ENCODE peak calls at places on chromosome 16, in six cellular contexts. C is fibroblast of lung, L is DND-41, A is PC-9, O is mammary epithelial cell, R is neural progenitor cell. G is an unnamed sample.

GRCh38 chr16:71933913-71934696 is 38.8 kb downstream of the IST1 start:
- DNase-seq in C (peak; percentile 61), L (no peak), A (no peak), O (peak; percentile 25), R (peak; percentile 61), G (no peak)

GRCh38 chr16:77211880-77212735 is 12.9 kb downstream of the SYCE1L start:
- DNase-seq in C (peak; percentile 34), L (no peak), A (no peak), O (peak; percentile 31), R (peak; percentile 83), G (peak; percentile 42)

GRCh38 chr16:48810803-48811453 is 200.9 kb upstream of the N4BP1 start:
- DNase-seq in C (no peak), L (no peak), A (no peak), O (no peak), R (peak; percentile 61), G (no peak)

GRCh38 chr16:4217246-4218131 is 24.4 kb downstream of the SRL start:
- DNase-seq in C (no peak), L (no peak), A (peak; percentile 20), O (no peak), R (peak; percentile 32), G (no peak)

GRCh38 chr16:12547608-12547922 is 256.1 kb downstream of the CPPED1 start:
- DNase-seq in C (no peak), L (no peak), A (no peak), O (no peak), R (no peak), G (no peak)

GRCh38 chr16:57384248-57385070 is 12.2 kb downstream of the CX3CL1 start:
- DNase-seq in C (no peak), L (no peak), A (no peak), O (no peak), R (no peak), G (no peak)

GRCh38 chr16:27245276-27246231 is 23.0 kb downstream of the NSMCE1 start:
- DNase-seq in C (peak; percentile 97), L (no peak), A (no peak), O (no peak), R (no peak), G (no peak)

GRCh38 chr16:11876306-11876705 is 25.0 kb upstream of the RSL1D1 start:
- DNase-seq in C (no peak), L (no peak), A (no peak), O (no peak), R (no peak), G (no peak)

GRCh38 chr16:74297296-74297665 is 667 bp downstream of the PSMD7 start:
- DNase-seq in C (peak; percentile 16), L (peak; percentile 42), A (no peak), O (peak; percentile 25), R (peak; percentile 25), G (peak; percentile 36)

GRCh38 chr16:1895949-1896675 is 22.1 kb downstream of the HS3ST6 start:
- DNase-seq in C (no peak), L (no peak), A (no peak), O (no peak), R (no peak), G (no peak)

GRCh38 chr16:49348408-49349176 is 25.0 kb upstream of the C16orf78 start:
- DNase-seq in C (no peak), L (no peak), A (no peak), O (no peak), R (no peak), G (no peak)

GRCh38 chr16:12348733-12349704 is 372.5 kb downstream of the SNX29 start:
- DNase-seq in C (no peak), L (no peak), A (no peak), O (no peak), R (no peak), G (no peak)

GRCh38 chr16:67865318-67865717 is 7.5 kb upstream of the EDC4 start:
- DNase-seq in C (no peak), L (peak; percentile 38), A (peak; percentile 48), O (peak; percentile 34), R (peak; percentile 61), G (peak; percentile 15)

GRCh38 chr16:85947511-85948509 is 48.8 kb downstream of the IRF8 start:
- DNase-seq in C (no peak), L (no peak), A (no peak), O (no peak), R (no peak), G (peak; percentile 64)

GRCh38 chr16:57732011-57732410 is 3.6 kb upstream of the KATNB1 start:
- DNase-seq in C (no peak), L (no peak), A (no peak), O (no peak), R (no peak), G (no peak)

GRCh38 chr16:87254734-87255133 is 62.5 kb downstream of the C16orf95 start:
- DNase-seq in C (no peak), L (no peak), A (no peak), O (no peak), R (no peak), G (no peak)

GRCh38 chr16:15781650-15782049 is 75.2 kb downstream of the MYH11 start:
- DNase-seq in C (no peak), L (no peak), A (no peak), O (no peak), R (no peak), G (no peak)

GRCh38 chr16:50812046-50812445 is 70.2 kb downstream of the CYLD start:
- DNase-seq in C (no peak), L (no peak), A (no peak), O (no peak), R (no peak), G (no peak)

GRCh38 chr16:14303182-14303618 is 232.1 kb downstream of the MRTFB start:
- DNase-seq in C (peak; percentile 36), L (no peak), A (peak; percentile 44), O (peak; percentile 26), R (peak; percentile 48), G (no peak)

GRCh38 chr16:84833142-84833495 is 13.3 kb downstream of the CRISPLD2 start:
- DNase-seq in C (no peak), L (no peak), A (no peak), O (no peak), R (no peak), G (no peak)

GRCh38 chr16:11460820-11461594 is 115.7 kb downstream of the RMI2 start:
- DNase-seq in C (no peak), L (no peak), A (no peak), O (no peak), R (no peak), G (no peak)

GRCh38 chr16:117381-118365 is 20.8 kb downstream of the NPRL3 start:
- DNase-seq in C (peak; percentile 21), L (peak; percentile 64), A (peak; percentile 58), O (no peak), R (peak; percentile 80), G (peak; percentile 36)

GRCh38 chr16:85658504-85659326 is 30.0 kb downstream of the GINS2 start:
- DNase-seq in C (no peak), L (no peak), A (no peak), O (no peak), R (no peak), G (no peak)

GRCh38 chr16:2756288-2757015 is 4.0 kb downstream of the SRRM2 start:
- DNase-seq in C (no peak), L (no peak), A (no peak), O (no peak), R (no peak), G (no peak)

GRCh38 chr16:21203155-21203797 is 8.1 kb downstream of the ZP2 start:
- DNase-seq in C (no peak), L (no peak), A (no peak), O (no peak), R (no peak), G (no peak)

GRCh38 chr16:10971560-10971961 is 27.2 kb downstream of the CLEC16A start:
- DNase-seq in C (peak; percentile 78), L (peak; percentile 62), A (peak; percentile 82), O (peak; percentile 69), R (peak; percentile 86), G (peak; percentile 64)

GRCh38 chr16:72246423-72246822 is 74.5 kb upstream of the PMFBP1 start:
- DNase-seq in C (no peak), L (peak; percentile 16), A (no peak), O (no peak), R (no peak), G (peak; percentile 76)

GRCh38 chr16:18059577-18059976 is 277.0 kb downstream of the NPIPA8 start:
- DNase-seq in C (no peak), L (no peak), A (no peak), O (no peak), R (no peak), G (no peak)

GRCh38 chr16:54284931-54285413 is 1.6 kb downstream of the IRX3 start:
- DNase-seq in C (peak; percentile 14), L (peak; percentile 77), A (no peak), O (peak; percentile 54), R (peak; percentile 46), G (no peak)

GRCh38 chr16:79601092-79601977 is 798 bp upstream of the MAF start:
- DNase-seq in C (peak; percentile 34), L (peak; percentile 22), A (no peak), O (no peak), R (peak; percentile 62), G (peak; percentile 38)

GRCh38 chr16:2143874-2144485 is 4.4 kb upstream of the RAB26 start:
- DNase-seq in C (no peak), L (no peak), A (no peak), O (no peak), R (no peak), G (no peak)

GRCh38 chr16:1707193-1707790 is 1.3 kb downstream of the MAPK8IP3 start:
- DNase-seq in C (peak; percentile 55), L (no peak), A (no peak), O (no peak), R (peak; percentile 48), G (peak; percentile 19)

GRCh38 chr16:88449267-88449561 is 3.9 kb upstream of the ZFPM1 start:
- DNase-seq in C (no peak), L (no peak), A (no peak), O (no peak), R (no peak), G (no peak)
- H2AFZ ChIP-seq in C (no peak overlapping the region), L (no peak overlapping the region), A (no peak overlapping the region), O (no peak overlapping the region), R (no peak overlapping the region), G (no peak overlapping the region)

GRCh38 chr16:30604316-30604947 is 5.8 kb downstream of the ZNF689 start:
- DNase-seq in C (no peak), L (no peak), A (no peak), O (no peak), R (no peak), G (no peak)
- TF ChIP-seq CTCF in C (no peak), L (no peak), A (no peak), O (no peak), R (no peak), G (no peak)

GRCh38 chr16:28258571-28258970 is 33.8 kb upstream of the SBK1 start:
- DNase-seq in C (peak; percentile 32), L (no peak), A (peak; percentile 6), O (no peak), R (peak; percentile 51), G (no peak)
- H3K4me3 ChIP-seq in C (peak overlapping the region; percentile 17), L (no peak overlapping the region), A (no peak overlapping the region), O (no peak overlapping the region), R (peak overlapping the region; percentile 35), G (no peak overlapping the region)

DNA sequence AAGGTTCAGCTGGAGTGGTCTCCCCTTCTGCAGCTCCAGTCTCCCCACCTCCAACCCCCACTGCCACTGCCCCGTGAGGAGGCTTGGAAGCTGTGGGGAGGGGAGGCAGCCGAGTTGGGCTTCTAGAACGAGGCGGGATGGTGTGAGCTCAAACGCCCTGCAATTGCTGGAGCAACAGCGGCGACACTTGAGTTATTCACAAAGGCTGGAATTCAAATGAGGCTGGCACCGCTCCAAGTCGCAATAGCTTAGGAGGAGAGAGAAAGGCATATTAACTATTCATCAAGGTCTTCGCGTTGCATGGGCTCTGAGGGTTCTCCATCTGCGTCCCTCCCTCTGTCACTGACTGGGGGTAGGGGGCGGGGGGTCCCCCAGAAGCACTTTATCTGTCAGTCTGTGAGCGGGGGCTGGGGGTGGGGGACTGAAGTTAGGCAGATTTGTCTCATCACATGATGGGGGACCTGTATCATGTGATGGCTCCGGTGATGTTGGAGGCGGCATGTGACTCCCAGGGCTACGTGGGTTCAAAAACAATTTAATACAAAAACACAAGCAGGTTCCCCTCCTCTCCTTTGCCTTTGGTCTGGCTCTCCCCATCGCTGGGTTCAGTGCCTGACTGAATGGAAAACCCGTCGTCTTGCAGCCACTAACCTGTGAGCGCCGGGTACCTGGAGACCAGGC is 70.5 kb downstream of the RBBP6 start:
- DNase-seq in C (peak; percentile 66), L (no peak), A (no peak), O (peak; percentile 36), R (peak; percentile 78), G (no peak)
- H2AFZ ChIP-seq in C (peak overlapping the region; percentile 79), L (no peak overlapping the region), A (no peak overlapping the region), O (peak overlapping the region; percentile 78), R (peak overlapping the region; percentile 100), G (no peak overlapping the region)